ENCODE peak calls at places on chromosomes 1 and 21, in nine cellular contexts. One of them, this sample, is unnamed.

GRCh38 chr1:176206006-176206960 is 803 bp downstream of the COP1 start:
- DNase-seq in A172: peak
- DNase-seq in SK-N-DZ: peak
- DNase-seq in psoas muscle: peak
- DNase-seq in NCI-H2171 treated with DMSO at 0.1 percent for 48 hours: peak
- DNase-seq in activated T-cell treated with anti-CD3 and anti-CD28 coated beads, Interleukin-2, amount 50 U/mL, for 24 hours: no peak
- DNase-seq in activated gamma-delta T cell: no peak
- DNase-seq in activated CD4-positive, alpha-beta T cell treated with anti-CD3 and anti-CD28 coated beads, Interleukin-2, amount 50 U/mL, for 1 hour: no peak
- DNase-seq in NCI-H1436: no peak
- DNase-seq in this sample: no peak

GRCh38 chr1:214404571-214405213 is 123.7 kb downstream of the SMYD2 start:
- DNase-seq in A172: peak
- DNase-seq in SK-N-DZ: no peak
- DNase-seq in psoas muscle: no peak
- DNase-seq in NCI-H2171 treated with DMSO at 0.1 percent for 48 hours: no peak
- DNase-seq in activated T-cell treated with anti-CD3 and anti-CD28 coated beads, Interleukin-2, amount 50 U/mL, for 24 hours: no peak
- DNase-seq in activated gamma-delta T cell: no peak
- DNase-seq in activated CD4-positive, alpha-beta T cell treated with anti-CD3 and anti-CD28 coated beads, Interleukin-2, amount 50 U/mL, for 1 hour: no peak
- DNase-seq in NCI-H1436: no peak
- DNase-seq in this sample: no peak

GRCh38 chr1:202251424-202252256 is 58.0 kb downstream of the LGR6 start:
- DNase-seq in A172: no peak
- DNase-seq in SK-N-DZ: no peak
- DNase-seq in psoas muscle: no peak
- DNase-seq in NCI-H2171 treated with DMSO at 0.1 percent for 48 hours: peak
- DNase-seq in activated T-cell treated with anti-CD3 and anti-CD28 coated beads, Interleukin-2, amount 50 U/mL, for 24 hours: peak
- DNase-seq in activated gamma-delta T cell: no peak
- DNase-seq in activated CD4-positive, alpha-beta T cell treated with anti-CD3 and anti-CD28 coated beads, Interleukin-2, amount 50 U/mL, for 1 hour: no peak
- DNase-seq in NCI-H1436: no peak
- DNase-seq in this sample: no peak

GRCh38 chr1:228236744-228237143 is 28.9 kb downstream of the OBSCN start:
- DNase-seq in A172: no peak
- DNase-seq in SK-N-DZ: peak
- DNase-seq in psoas muscle: no peak
- DNase-seq in NCI-H2171 treated with DMSO at 0.1 percent for 48 hours: no peak
- DNase-seq in activated T-cell treated with anti-CD3 and anti-CD28 coated beads, Interleukin-2, amount 50 U/mL, for 24 hours: no peak
- DNase-seq in activated gamma-delta T cell: no peak
- DNase-seq in activated CD4-positive, alpha-beta T cell treated with anti-CD3 and anti-CD28 coated beads, Interleukin-2, amount 50 U/mL, for 1 hour: no peak
- DNase-seq in NCI-H1436: peak
- DNase-seq in this sample: no peak

GRCh38 chr21:45821315-45822001 is 160.1 kb upstream of the COL6A1 start:
- DNase-seq in A172: no peak
- DNase-seq in SK-N-DZ: no peak
- DNase-seq in psoas muscle: no peak
- DNase-seq in NCI-H2171 treated with DMSO at 0.1 percent for 48 hours: no peak
- DNase-seq in activated T-cell treated with anti-CD3 and anti-CD28 coated beads, Interleukin-2, amount 50 U/mL, for 24 hours: peak
- DNase-seq in activated gamma-delta T cell: no peak
- DNase-seq in activated CD4-positive, alpha-beta T cell treated with anti-CD3 and anti-CD28 coated beads, Interleukin-2, amount 50 U/mL, for 1 hour: no peak
- DNase-seq in NCI-H1436: no peak
- DNase-seq in this sample: no peak

GRCh38 chr1:203361843-203362524 is 11.1 kb upstream of the FMOD start:
- DNase-seq in A172: peak
- DNase-seq in SK-N-DZ: no peak
- DNase-seq in psoas muscle: no peak
- DNase-seq in NCI-H2171 treated with DMSO at 0.1 percent for 48 hours: no peak
- DNase-seq in activated T-cell treated with anti-CD3 and anti-CD28 coated beads, Interleukin-2, amount 50 U/mL, for 24 hours: no peak
- DNase-seq in activated gamma-delta T cell: no peak
- DNase-seq in activated CD4-positive, alpha-beta T cell treated with anti-CD3 and anti-CD28 coated beads, Interleukin-2, amount 50 U/mL, for 1 hour: no peak
- DNase-seq in NCI-H1436: no peak
- DNase-seq in this sample: no peak

GRCh38 chr1:77421504-77422233 is 139.8 kb downstream of the AK5 start:
- DNase-seq in A172: no peak
- DNase-seq in SK-N-DZ: no peak
- DNase-seq in psoas muscle: no peak
- DNase-seq in NCI-H2171 treated with DMSO at 0.1 percent for 48 hours: no peak
- DNase-seq in activated T-cell treated with anti-CD3 and anti-CD28 coated beads, Interleukin-2, amount 50 U/mL, for 24 hours: no peak
- DNase-seq in activated gamma-delta T cell: no peak
- DNase-seq in activated CD4-positive, alpha-beta T cell treated with anti-CD3 and anti-CD28 coated beads, Interleukin-2, amount 50 U/mL, for 1 hour: no peak
- DNase-seq in NCI-H1436: no peak
- DNase-seq in this sample: no peak

GRCh38 chr1:147207192-147207591 is 17.9 kb downstream of the FMO5 start:
- DNase-seq in A172: no peak
- DNase-seq in SK-N-DZ: no peak
- DNase-seq in psoas muscle: no peak
- DNase-seq in NCI-H2171 treated with DMSO at 0.1 percent for 48 hours: no peak
- DNase-seq in activated T-cell treated with anti-CD3 and anti-CD28 coated beads, Interleukin-2, amount 50 U/mL, for 24 hours: no peak
- DNase-seq in activated gamma-delta T cell: no peak
- DNase-seq in activated CD4-positive, alpha-beta T cell treated with anti-CD3 and anti-CD28 coated beads, Interleukin-2, amount 50 U/mL, for 1 hour: no peak
- DNase-seq in NCI-H1436: no peak
- DNase-seq in this sample: no peak

GRCh38 chr21:44436958-44437357 is 18.4 kb upstream of the LRRC3 start:
- DNase-seq in A172: no peak
- DNase-seq in SK-N-DZ: no peak
- DNase-seq in psoas muscle: no peak
- DNase-seq in NCI-H2171 treated with DMSO at 0.1 percent for 48 hours: no peak
- DNase-seq in activated T-cell treated with anti-CD3 and anti-CD28 coated beads, Interleukin-2, amount 50 U/mL, for 24 hours: no peak
- DNase-seq in activated gamma-delta T cell: no peak
- DNase-seq in activated CD4-positive, alpha-beta T cell treated with anti-CD3 and anti-CD28 coated beads, Interleukin-2, amount 50 U/mL, for 1 hour: no peak
- DNase-seq in NCI-H1436: no peak
- DNase-seq in this sample: peak

GRCh38 chr1:151492120-151492519 is 19.1 kb upstream of the CGN start:
- DNase-seq in A172: no peak
- DNase-seq in SK-N-DZ: peak
- DNase-seq in psoas muscle: no peak
- DNase-seq in NCI-H2171 treated with DMSO at 0.1 percent for 48 hours: no peak
- DNase-seq in activated T-cell treated with anti-CD3 and anti-CD28 coated beads, Interleukin-2, amount 50 U/mL, for 24 hours: no peak
- DNase-seq in activated gamma-delta T cell: no peak
- DNase-seq in activated CD4-positive, alpha-beta T cell treated with anti-CD3 and anti-CD28 coated beads, Interleukin-2, amount 50 U/mL, for 1 hour: no peak
- DNase-seq in NCI-H1436: no peak
- DNase-seq in this sample: no peak

GRCh38 chr1:112242470-112242869 is 153.5 kb upstream of the CTTNBP2NL start:
- DNase-seq in A172: no peak
- DNase-seq in SK-N-DZ: no peak
- DNase-seq in psoas muscle: no peak
- DNase-seq in NCI-H2171 treated with DMSO at 0.1 percent for 48 hours: no peak
- DNase-seq in activated T-cell treated with anti-CD3 and anti-CD28 coated beads, Interleukin-2, amount 50 U/mL, for 24 hours: no peak
- DNase-seq in activated gamma-delta T cell: no peak
- DNase-seq in activated CD4-positive, alpha-beta T cell treated with anti-CD3 and anti-CD28 coated beads, Interleukin-2, amount 50 U/mL, for 1 hour: no peak
- DNase-seq in NCI-H1436: no peak
- DNase-seq in this sample: no peak

GRCh38 chr1:185110145-185110544 is 46.6 kb downstream of the TRMT1L start:
- DNase-seq in A172: no peak
- DNase-seq in SK-N-DZ: no peak
- DNase-seq in psoas muscle: no peak
- DNase-seq in NCI-H2171 treated with DMSO at 0.1 percent for 48 hours: no peak
- DNase-seq in activated T-cell treated with anti-CD3 and anti-CD28 coated beads, Interleukin-2, amount 50 U/mL, for 24 hours: no peak
- DNase-seq in activated gamma-delta T cell: no peak
- DNase-seq in activated CD4-positive, alpha-beta T cell treated with anti-CD3 and anti-CD28 coated beads, Interleukin-2, amount 50 U/mL, for 1 hour: no peak
- DNase-seq in NCI-H1436: no peak
- DNase-seq in this sample: no peak

GRCh38 chr1:35585281-35585680 is 12.2 kb downstream of the TFAP2E start:
- DNase-seq in A172: no peak
- DNase-seq in SK-N-DZ: no peak
- DNase-seq in psoas muscle: no peak
- DNase-seq in NCI-H2171 treated with DMSO at 0.1 percent for 48 hours: no peak
- DNase-seq in activated T-cell treated with anti-CD3 and anti-CD28 coated beads, Interleukin-2, amount 50 U/mL, for 24 hours: no peak
- DNase-seq in activated gamma-delta T cell: no peak
- DNase-seq in activated CD4-positive, alpha-beta T cell treated with anti-CD3 and anti-CD28 coated beads, Interleukin-2, amount 50 U/mL, for 1 hour: no peak
- DNase-seq in NCI-H1436: no peak
- DNase-seq in this sample: no peak

GRCh38 chr21:37712204-37712934 is 203.9 kb downstream of the KCNJ6 start:
- DNase-seq in A172: peak
- DNase-seq in SK-N-DZ: peak
- DNase-seq in psoas muscle: peak
- DNase-seq in NCI-H2171 treated with DMSO at 0.1 percent for 48 hours: peak
- DNase-seq in activated T-cell treated with anti-CD3 and anti-CD28 coated beads, Interleukin-2, amount 50 U/mL, for 24 hours: peak
- DNase-seq in activated gamma-delta T cell: no peak
- DNase-seq in activated CD4-positive, alpha-beta T cell treated with anti-CD3 and anti-CD28 coated beads, Interleukin-2, amount 50 U/mL, for 1 hour: peak
- DNase-seq in NCI-H1436: peak
- DNase-seq in this sample: peak

GRCh38 chr1:101293461-101294045 is 56.7 kb downstream of the S1PR1 start:
- DNase-seq in A172: peak
- DNase-seq in SK-N-DZ: no peak
- DNase-seq in psoas muscle: no peak
- DNase-seq in NCI-H2171 treated with DMSO at 0.1 percent for 48 hours: peak
- DNase-seq in activated T-cell treated with anti-CD3 and anti-CD28 coated beads, Interleukin-2, amount 50 U/mL, for 24 hours: no peak
- DNase-seq in activated gamma-delta T cell: no peak
- DNase-seq in activated CD4-positive, alpha-beta T cell treated with anti-CD3 and anti-CD28 coated beads, Interleukin-2, amount 50 U/mL, for 1 hour: peak
- DNase-seq in NCI-H1436: no peak
- DNase-seq in this sample: no peak

GRCh38 chr1:57279909-57280666 is 143.8 kb downstream of the DAB1 start:
- DNase-seq in A172: no peak
- DNase-seq in SK-N-DZ: no peak
- DNase-seq in psoas muscle: no peak
- DNase-seq in NCI-H2171 treated with DMSO at 0.1 percent for 48 hours: no peak
- DNase-seq in activated T-cell treated with anti-CD3 and anti-CD28 coated beads, Interleukin-2, amount 50 U/mL, for 24 hours: no peak
- DNase-seq in activated gamma-delta T cell: no peak
- DNase-seq in activated CD4-positive, alpha-beta T cell treated with anti-CD3 and anti-CD28 coated beads, Interleukin-2, amount 50 U/mL, for 1 hour: no peak
- DNase-seq in NCI-H1436: no peak
- DNase-seq in this sample: no peak

GRCh38 chr1:81351864-81352263 is 448.9 kb upstream of the ADGRL2 start:
- DNase-seq in A172: no peak
- DNase-seq in SK-N-DZ: no peak
- DNase-seq in psoas muscle: no peak
- DNase-seq in NCI-H2171 treated with DMSO at 0.1 percent for 48 hours: no peak
- DNase-seq in activated T-cell treated with anti-CD3 and anti-CD28 coated beads, Interleukin-2, amount 50 U/mL, for 24 hours: no peak
- DNase-seq in activated gamma-delta T cell: no peak
- DNase-seq in activated CD4-positive, alpha-beta T cell treated with anti-CD3 and anti-CD28 coated beads, Interleukin-2, amount 50 U/mL, for 1 hour: no peak
- DNase-seq in NCI-H1436: no peak
- DNase-seq in this sample: no peak

GRCh38 chr1:1422465-1423244 is 1.6 kb upstream of the ANKRD65 start:
- DNase-seq in A172: peak
- DNase-seq in SK-N-DZ: no peak
- DNase-seq in psoas muscle: no peak
- DNase-seq in NCI-H2171 treated with DMSO at 0.1 percent for 48 hours: no peak
- DNase-seq in activated T-cell treated with anti-CD3 and anti-CD28 coated beads, Interleukin-2, amount 50 U/mL, for 24 hours: no peak
- DNase-seq in activated gamma-delta T cell: no peak
- DNase-seq in activated CD4-positive, alpha-beta T cell treated with anti-CD3 and anti-CD28 coated beads, Interleukin-2, amount 50 U/mL, for 1 hour: no peak
- DNase-seq in NCI-H1436: no peak
- DNase-seq in this sample: no peak

GRCh38 chr1:150022357-150022756 is 11.8 kb upstream of the OTUD7B start:
- DNase-seq in A172: no peak
- DNase-seq in SK-N-DZ: no peak
- DNase-seq in psoas muscle: no peak
- DNase-seq in NCI-H2171 treated with DMSO at 0.1 percent for 48 hours: no peak
- DNase-seq in activated T-cell treated with anti-CD3 and anti-CD28 coated beads, Interleukin-2, amount 50 U/mL, for 24 hours: no peak
- DNase-seq in activated gamma-delta T cell: no peak
- DNase-seq in activated CD4-positive, alpha-beta T cell treated with anti-CD3 and anti-CD28 coated beads, Interleukin-2, amount 50 U/mL, for 1 hour: no peak
- DNase-seq in NCI-H1436: no peak
- DNase-seq in this sample: no peak

GRCh38 chr1:155856975-155857930 is at the start of gene GON4L:
- DNase-seq in A172: peak
- DNase-seq in SK-N-DZ: peak
- DNase-seq in psoas muscle: peak
- DNase-seq in NCI-H2171 treated with DMSO at 0.1 percent for 48 hours: peak
- DNase-seq in activated T-cell treated with anti-CD3 and anti-CD28 coated beads, Interleukin-2, amount 50 U/mL, for 24 hours: peak
- DNase-seq in activated gamma-delta T cell: peak
- DNase-seq in activated CD4-positive, alpha-beta T cell treated with anti-CD3 and anti-CD28 coated beads, Interleukin-2, amount 50 U/mL, for 1 hour: peak
- DNase-seq in NCI-H1436: peak
- DNase-seq in this sample: peak

GRCh38 chr1:8903410-8903809 is 24.9 kb upstream of the ENO1 start:
- DNase-seq in A172: peak
- DNase-seq in SK-N-DZ: no peak
- DNase-seq in psoas muscle: no peak
- DNase-seq in NCI-H2171 treated with DMSO at 0.1 percent for 48 hours: no peak
- DNase-seq in activated T-cell treated with anti-CD3 and anti-CD28 coated beads, Interleukin-2, amount 50 U/mL, for 24 hours: no peak
- DNase-seq in activated gamma-delta T cell: no peak
- DNase-seq in activated CD4-positive, alpha-beta T cell treated with anti-CD3 and anti-CD28 coated beads, Interleukin-2, amount 50 U/mL, for 1 hour: no peak
- DNase-seq in NCI-H1436: no peak
- DNase-seq in this sample: no peak

GRCh38 chr1:3222042-3222692 is 153.2 kb downstream of the PRDM16 start:
- DNase-seq in A172: no peak
- DNase-seq in SK-N-DZ: no peak
- DNase-seq in psoas muscle: no peak
- DNase-seq in NCI-H2171 treated with DMSO at 0.1 percent for 48 hours: peak
- DNase-seq in activated T-cell treated with anti-CD3 and anti-CD28 coated beads, Interleukin-2, amount 50 U/mL, for 24 hours: no peak
- DNase-seq in activated gamma-delta T cell: no peak
- DNase-seq in activated CD4-positive, alpha-beta T cell treated with anti-CD3 and anti-CD28 coated beads, Interleukin-2, amount 50 U/mL, for 1 hour: no peak
- DNase-seq in NCI-H1436: peak
- DNase-seq in this sample: no peak

GRCh38 chr1:248756151-248756550 is 592 bp upstream of the LYPD8 start:
- DNase-seq in A172: no peak
- DNase-seq in SK-N-DZ: no peak
- DNase-seq in psoas muscle: no peak
- DNase-seq in NCI-H2171 treated with DMSO at 0.1 percent for 48 hours: no peak
- DNase-seq in activated T-cell treated with anti-CD3 and anti-CD28 coated beads, Interleukin-2, amount 50 U/mL, for 24 hours: no peak
- DNase-seq in activated gamma-delta T cell: no peak
- DNase-seq in activated CD4-positive, alpha-beta T cell treated with anti-CD3 and anti-CD28 coated beads, Interleukin-2, amount 50 U/mL, for 1 hour: no peak
- DNase-seq in NCI-H1436: no peak
- DNase-seq in this sample: no peak

GRCh38 chr1:231631717-231632116 is 5.1 kb downstream of the DISC1 start:
- DNase-seq in A172: no peak
- DNase-seq in SK-N-DZ: no peak
- DNase-seq in psoas muscle: no peak
- DNase-seq in NCI-H2171 treated with DMSO at 0.1 percent for 48 hours: no peak
- DNase-seq in activated T-cell treated with anti-CD3 and anti-CD28 coated beads, Interleukin-2, amount 50 U/mL, for 24 hours: no peak
- DNase-seq in activated gamma-delta T cell: no peak
- DNase-seq in activated CD4-positive, alpha-beta T cell treated with anti-CD3 and anti-CD28 coated beads, Interleukin-2, amount 50 U/mL, for 1 hour: no peak
- DNase-seq in NCI-H1436: no peak
- DNase-seq in this sample: no peak

GRCh38 chr1:184827600-184828368 is 73.1 kb upstream of the EDEM3 start:
- DNase-seq in A172: peak
- DNase-seq in SK-N-DZ: no peak
- DNase-seq in psoas muscle: no peak
- DNase-seq in NCI-H2171 treated with DMSO at 0.1 percent for 48 hours: no peak
- DNase-seq in activated T-cell treated with anti-CD3 and anti-CD28 coated beads, Interleukin-2, amount 50 U/mL, for 24 hours: no peak
- DNase-seq in activated gamma-delta T cell: no peak
- DNase-seq in activated CD4-positive, alpha-beta T cell treated with anti-CD3 and anti-CD28 coated beads, Interleukin-2, amount 50 U/mL, for 1 hour: no peak
- DNase-seq in NCI-H1436: no peak
- DNase-seq in this sample: no peak

GRCh38 chr1:60942291-60942690 is 140.1 kb upstream of the NFIA start:
- DNase-seq in A172: no peak
- DNase-seq in SK-N-DZ: no peak
- DNase-seq in psoas muscle: no peak
- DNase-seq in NCI-H2171 treated with DMSO at 0.1 percent for 48 hours: no peak
- DNase-seq in activated T-cell treated with anti-CD3 and anti-CD28 coated beads, Interleukin-2, amount 50 U/mL, for 24 hours: no peak
- DNase-seq in activated gamma-delta T cell: no peak
- DNase-seq in activated CD4-positive, alpha-beta T cell treated with anti-CD3 and anti-CD28 coated beads, Interleukin-2, amount 50 U/mL, for 1 hour: no peak
- DNase-seq in NCI-H1436: no peak
- DNase-seq in this sample: no peak

GRCh38 chr1:78095618-78096416 is 50.1 kb downstream of the GIPC2 start:
- DNase-seq in A172: peak
- DNase-seq in SK-N-DZ: no peak
- DNase-seq in psoas muscle: no peak
- DNase-seq in NCI-H2171 treated with DMSO at 0.1 percent for 48 hours: no peak
- DNase-seq in activated T-cell treated with anti-CD3 and anti-CD28 coated beads, Interleukin-2, amount 50 U/mL, for 24 hours: no peak
- DNase-seq in activated gamma-delta T cell: no peak
- DNase-seq in activated CD4-positive, alpha-beta T cell treated with anti-CD3 and anti-CD28 coated beads, Interleukin-2, amount 50 U/mL, for 1 hour: no peak
- DNase-seq in NCI-H1436: no peak
- DNase-seq in this sample: no peak

GRCh38 chr1:55446351-55446750 is 231.2 kb upstream of the USP24 start:
- DNase-seq in A172: no peak
- DNase-seq in SK-N-DZ: no peak
- DNase-seq in psoas muscle: no peak
- DNase-seq in NCI-H2171 treated with DMSO at 0.1 percent for 48 hours: no peak
- DNase-seq in activated T-cell treated with anti-CD3 and anti-CD28 coated beads, Interleukin-2, amount 50 U/mL, for 24 hours: no peak
- DNase-seq in activated gamma-delta T cell: no peak
- DNase-seq in activated CD4-positive, alpha-beta T cell treated with anti-CD3 and anti-CD28 coated beads, Interleukin-2, amount 50 U/mL, for 1 hour: no peak
- DNase-seq in NCI-H1436: no peak
- DNase-seq in this sample: no peak

GRCh38 chr1:149884433-149885363 is 14.7 kb upstream of the BOLA1 start:
- DNase-seq in A172: peak
- DNase-seq in SK-N-DZ: peak
- DNase-seq in psoas muscle: no peak
- DNase-seq in NCI-H2171 treated with DMSO at 0.1 percent for 48 hours: peak
- DNase-seq in activated T-cell treated with anti-CD3 and anti-CD28 coated beads, Interleukin-2, amount 50 U/mL, for 24 hours: no peak
- DNase-seq in activated gamma-delta T cell: no peak
- DNase-seq in activated CD4-positive, alpha-beta T cell treated with anti-CD3 and anti-CD28 coated beads, Interleukin-2, amount 50 U/mL, for 1 hour: no peak
- DNase-seq in NCI-H1436: peak
- DNase-seq in this sample: no peak

GRCh38 chr1:204079608-204079999 is 6.7 kb downstream of the SOX13 start:
- DNase-seq in A172: peak
- DNase-seq in SK-N-DZ: no peak
- DNase-seq in psoas muscle: no peak
- DNase-seq in NCI-H2171 treated with DMSO at 0.1 percent for 48 hours: no peak
- DNase-seq in activated T-cell treated with anti-CD3 and anti-CD28 coated beads, Interleukin-2, amount 50 U/mL, for 24 hours: no peak
- DNase-seq in activated gamma-delta T cell: no peak
- DNase-seq in activated CD4-positive, alpha-beta T cell treated with anti-CD3 and anti-CD28 coated beads, Interleukin-2, amount 50 U/mL, for 1 hour: no peak
- DNase-seq in NCI-H1436: no peak
- DNase-seq in this sample: no peak

GRCh38 chr1:18751425-18751824 is 108.0 kb downstream of the TAS1R2 start:
- DNase-seq in A172: no peak
- DNase-seq in SK-N-DZ: peak
- DNase-seq in psoas muscle: no peak
- DNase-seq in NCI-H2171 treated with DMSO at 0.1 percent for 48 hours: peak
- DNase-seq in activated T-cell treated with anti-CD3 and anti-CD28 coated beads, Interleukin-2, amount 50 U/mL, for 24 hours: no peak
- DNase-seq in activated gamma-delta T cell: no peak
- DNase-seq in activated CD4-positive, alpha-beta T cell treated with anti-CD3 and anti-CD28 coated beads, Interleukin-2, amount 50 U/mL, for 1 hour: no peak
- DNase-seq in NCI-H1436: no peak
- DNase-seq in this sample: no peak